ENCODE peak calls at places on chromosomes 3 and 15, in seven cellular contexts. One of them, this sample, is unnamed.

GRCh38 chr15:70512772-70513362 is 250.5 kb downstream of the UACA start:
- DNase-seq in ovary: no peak
- DNase-seq in IMR-90: peak
- DNase-seq in choroid plexus epithelial cell: peak
- DNase-seq in cardiac muscle cell: peak
- DNase-seq in lower leg skin: no peak
- DNase-seq in K562: peak
- DNase-seq in this sample: no peak

GRCh38 chr3:139472380-139473010 is 3.8 kb downstream of the RBP2 start:
- DNase-seq in IMR-90: no peak
- DNase-seq in cardiac muscle cell: no peak
- DNase-seq in lower leg skin: no peak
- DNase-seq in K562: no peak
- DNase-seq in ovary: no peak
- DNase-seq in choroid plexus epithelial cell: no peak
- DNase-seq in this sample: no peak

GRCh38 chr15:40320931-40321371 is 2.5 kb upstream of the INAFM2 start:
- DNase-seq in ovary: peak
- DNase-seq in choroid plexus epithelial cell: peak
- DNase-seq in K562: peak
- DNase-seq in IMR-90: peak
- DNase-seq in cardiac muscle cell: peak
- DNase-seq in lower leg skin: no peak
- DNase-seq in this sample: no peak

GRCh38 chr15:77075528-77075927 is 4.6 kb upstream of the TSPAN3 start:
- DNase-seq in lower leg skin: no peak
- DNase-seq in cardiac muscle cell: no peak
- DNase-seq in ovary: no peak
- DNase-seq in K562: no peak
- DNase-seq in IMR-90: no peak
- DNase-seq in choroid plexus epithelial cell: no peak
- DNase-seq in this sample: no peak

GRCh38 chr3:149055575-149055974 is 30.8 kb downstream of the HLTF start:
- DNase-seq in choroid plexus epithelial cell: peak
- DNase-seq in ovary: no peak
- DNase-seq in K562: no peak
- DNase-seq in cardiac muscle cell: no peak
- DNase-seq in IMR-90: no peak
- DNase-seq in lower leg skin: no peak
- DNase-seq in this sample: no peak

GRCh38 chr3:30203301-30203700 is 403.1 kb upstream of the TGFBR2 start:
- DNase-seq in choroid plexus epithelial cell: peak
- DNase-seq in ovary: no peak
- DNase-seq in cardiac muscle cell: no peak
- DNase-seq in lower leg skin: no peak
- DNase-seq in K562: no peak
- DNase-seq in IMR-90: peak
- DNase-seq in this sample: no peak

GRCh38 chr3:151226088-151226563 is 23.1 kb upstream of the GPR171 start:
- DNase-seq in lower leg skin: no peak
- DNase-seq in IMR-90: peak
- DNase-seq in K562: no peak
- DNase-seq in cardiac muscle cell: no peak
- DNase-seq in choroid plexus epithelial cell: peak
- DNase-seq in ovary: no peak
- DNase-seq in this sample: peak

GRCh38 chr3:99713440-99713839 is 75.0 kb downstream of the COL8A1 start:
- DNase-seq in cardiac muscle cell: no peak
- DNase-seq in K562: no peak
- DNase-seq in IMR-90: no peak
- DNase-seq in choroid plexus epithelial cell: no peak
- DNase-seq in ovary: no peak
- DNase-seq in lower leg skin: no peak
- DNase-seq in this sample: no peak

GRCh38 chr15:49832421-49832980 is 211.7 kb downstream of the DTWD1 start:
- DNase-seq in lower leg skin: no peak
- DNase-seq in cardiac muscle cell: peak
- DNase-seq in ovary: no peak
- DNase-seq in choroid plexus epithelial cell: peak
- DNase-seq in K562: peak
- DNase-seq in IMR-90: no peak
- DNase-seq in this sample: no peak

GRCh38 chr3:107629556-107629955 is 106.8 kb downstream of the BBX start:
- DNase-seq in K562: no peak
- DNase-seq in ovary: no peak
- DNase-seq in IMR-90: peak
- DNase-seq in choroid plexus epithelial cell: peak
- DNase-seq in cardiac muscle cell: no peak
- DNase-seq in lower leg skin: no peak
- DNase-seq in this sample: peak

GRCh38 chr3:12679468-12679867 is 15.6 kb upstream of the RAF1 start:
- DNase-seq in K562: no peak
- DNase-seq in lower leg skin: no peak
- DNase-seq in ovary: no peak
- DNase-seq in choroid plexus epithelial cell: peak
- DNase-seq in IMR-90: peak
- DNase-seq in cardiac muscle cell: no peak
- DNase-seq in this sample: peak

GRCh38 chr3:162295323-162295983 is 798.8 kb downstream of the OTOL1 start:
- DNase-seq in K562: no peak
- DNase-seq in cardiac muscle cell: peak
- DNase-seq in ovary: no peak
- DNase-seq in lower leg skin: no peak
- DNase-seq in IMR-90: peak
- DNase-seq in choroid plexus epithelial cell: peak
- DNase-seq in this sample: peak

GRCh38 chr3:110576962-110577361 is 494.7 kb upstream of the NECTIN3 start:
- DNase-seq in ovary: no peak
- DNase-seq in lower leg skin: peak
- DNase-seq in K562: no peak
- DNase-seq in IMR-90: peak
- DNase-seq in cardiac muscle cell: no peak
- DNase-seq in choroid plexus epithelial cell: peak
- DNase-seq in this sample: peak

GRCh38 chr3:132645058-132645457 is 14.6 kb downstream of the ACAD11 start:
- DNase-seq in IMR-90: no peak
- DNase-seq in ovary: no peak
- DNase-seq in choroid plexus epithelial cell: no peak
- DNase-seq in cardiac muscle cell: no peak
- DNase-seq in K562: no peak
- DNase-seq in lower leg skin: no peak
- DNase-seq in this sample: no peak

GRCh38 chr15:69849232-69849610 is 248.5 kb downstream of the TLE3 start:
- DNase-seq in K562: no peak
- DNase-seq in choroid plexus epithelial cell: peak
- DNase-seq in lower leg skin: no peak
- DNase-seq in cardiac muscle cell: no peak
- DNase-seq in IMR-90: peak
- DNase-seq in ovary: no peak
- DNase-seq in this sample: no peak

GRCh38 chr15:79283252-79284048 is 928 bp downstream of the ANKRD34C start:
- DNase-seq in IMR-90: peak
- DNase-seq in ovary: peak
- DNase-seq in K562: peak
- DNase-seq in lower leg skin: no peak
- DNase-seq in choroid plexus epithelial cell: peak
- DNase-seq in cardiac muscle cell: peak
- DNase-seq in this sample: peak

GRCh38 chr3:3023106-3023505 is 87.1 kb downstream of the IL5RA start:
- DNase-seq in choroid plexus epithelial cell: no peak
- DNase-seq in K562: no peak
- DNase-seq in IMR-90: no peak
- DNase-seq in lower leg skin: no peak
- DNase-seq in ovary: no peak
- DNase-seq in cardiac muscle cell: peak
- DNase-seq in this sample: no peak

GRCh38 chr3:186849392-186849975 is 7.0 kb downstream of the ADIPOQ start:
- DNase-seq in choroid plexus epithelial cell: peak
- DNase-seq in ovary: no peak
- DNase-seq in cardiac muscle cell: peak
- DNase-seq in K562: peak
- DNase-seq in lower leg skin: no peak
- DNase-seq in IMR-90: peak
- DNase-seq in this sample: peak

GRCh38 chr3:138220242-138220641 is 33.1 kb downstream of the ARMC8 start:
- DNase-seq in lower leg skin: no peak
- DNase-seq in IMR-90: no peak
- DNase-seq in choroid plexus epithelial cell: no peak
- DNase-seq in cardiac muscle cell: no peak
- DNase-seq in K562: no peak
- DNase-seq in ovary: no peak
- DNase-seq in this sample: no peak

DNA sequence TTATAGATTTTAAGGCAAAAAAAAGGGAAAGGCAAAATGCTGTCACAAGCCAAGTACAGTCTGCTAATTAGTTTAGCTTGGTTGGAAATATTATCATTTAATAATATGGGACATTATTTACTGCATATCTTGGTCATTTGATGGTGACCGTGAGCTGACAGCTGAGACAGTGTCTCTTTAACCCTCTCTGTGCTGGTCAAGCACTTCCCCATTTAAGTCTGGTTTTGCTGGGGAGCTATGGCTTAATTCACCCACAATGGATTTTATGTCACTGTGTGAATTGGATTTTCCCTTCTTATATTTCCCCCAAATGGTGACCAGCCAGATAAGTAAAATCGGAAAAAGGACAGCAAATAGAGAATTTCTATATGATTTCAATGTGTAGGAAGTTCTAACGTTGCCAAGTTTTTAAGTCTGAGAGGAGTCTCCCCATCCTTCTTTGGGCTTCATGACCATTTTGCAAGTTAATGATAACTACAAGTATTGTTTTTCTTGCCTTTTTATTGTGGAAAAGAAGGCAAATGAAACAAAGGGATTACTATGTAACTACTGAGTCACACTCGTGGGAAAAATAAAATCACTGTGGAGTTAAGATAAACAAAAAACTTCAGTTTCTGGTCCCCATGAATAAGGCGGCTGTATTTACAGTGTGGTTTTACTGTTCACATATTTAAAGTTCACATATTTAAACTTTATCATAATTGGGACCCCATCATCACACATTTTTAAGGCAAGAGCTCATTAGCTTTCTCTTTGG is 373.5 kb downstream of the NR2F2 start:
- DNase-seq in K562: no peak
- DNase-seq in lower leg skin: no peak
- DNase-seq in cardiac muscle cell: no peak
- DNase-seq in choroid plexus epithelial cell: no peak
- DNase-seq in IMR-90: no peak
- DNase-seq in ovary: no peak
- DNase-seq in this sample: no peak
- H3K4me3 ChIP-seq in K562: no peak
- H3K4me3 ChIP-seq in lower leg skin: no peak
- H3K4me3 ChIP-seq in cardiac muscle cell: no peak
- H3K4me3 ChIP-seq in choroid plexus epithelial cell: no peak
- H3K4me3 ChIP-seq in IMR-90: no peak
- H3K4me3 ChIP-seq in ovary: no peak
- H3K4me3 ChIP-seq in this sample: no peak

GRCh38 chr3:24242012-24242698 is 252.5 kb downstream of the THRB start:
- DNase-seq in lower leg skin: no peak
- DNase-seq in choroid plexus epithelial cell: peak
- DNase-seq in cardiac muscle cell: no peak
- DNase-seq in ovary: no peak
- DNase-seq in IMR-90: peak
- DNase-seq in K562: no peak
- DNase-seq in this sample: peak
- H3K4me3 ChIP-seq in lower leg skin: no peak
- H3K4me3 ChIP-seq in choroid plexus epithelial cell: no peak
- H3K4me3 ChIP-seq in cardiac muscle cell: no peak
- H3K4me3 ChIP-seq in ovary: no peak
- H3K4me3 ChIP-seq in IMR-90: no peak
- H3K4me3 ChIP-seq in K562: no peak
- H3K4me3 ChIP-seq in this sample: no peak

GRCh38 chr3:190121061-190121765 is 516 bp upstream of the P3H2 start:
- DNase-seq in ovary: peak
- DNase-seq in lower leg skin: no peak
- DNase-seq in IMR-90: no peak
- DNase-seq in K562: no peak
- DNase-seq in cardiac muscle cell: no peak
- DNase-seq in choroid plexus epithelial cell: no peak
- DNase-seq in this sample: no peak

GRCh38 chr3:190117995-190118394 is 2.7 kb downstream of the P3H2 start:
- DNase-seq in choroid plexus epithelial cell: peak
- DNase-seq in ovary: no peak
- DNase-seq in cardiac muscle cell: no peak
- DNase-seq in lower leg skin: no peak
- DNase-seq in IMR-90: peak
- DNase-seq in K562: no peak
- DNase-seq in this sample: no peak

GRCh38 chr3:190120161-190121060 is at the start of gene P3H2:
- DNase-seq in ovary: peak
- DNase-seq in IMR-90: peak
- DNase-seq in choroid plexus epithelial cell: peak
- DNase-seq in cardiac muscle cell: peak
- DNase-seq in K562: no peak
- DNase-seq in lower leg skin: peak
- DNase-seq in this sample: peak

GRCh38 chr3:190119734-190120133 is 963 bp downstream of the P3H2 start:
- DNase-seq in lower leg skin: no peak
- DNase-seq in K562: no peak
- DNase-seq in ovary: no peak
- DNase-seq in choroid plexus epithelial cell: no peak
- DNase-seq in IMR-90: no peak
- DNase-seq in cardiac muscle cell: no peak
- DNase-seq in this sample: no peak

GRCh38 chr3:190116551-190117067 is 4.1 kb downstream of the P3H2 start:
- DNase-seq in IMR-90: peak
- DNase-seq in lower leg skin: no peak
- DNase-seq in choroid plexus epithelial cell: peak
- DNase-seq in cardiac muscle cell: no peak
- DNase-seq in ovary: no peak
- DNase-seq in K562: no peak
- DNase-seq in this sample: no peak
- H3K4me3 ChIP-seq in IMR-90: no peak
- H3K4me3 ChIP-seq in lower leg skin: no peak
- H3K4me3 ChIP-seq in choroid plexus epithelial cell: no peak
- H3K4me3 ChIP-seq in cardiac muscle cell: no peak
- H3K4me3 ChIP-seq in ovary: no peak
- H3K4me3 ChIP-seq in K562: no peak
- H3K4me3 ChIP-seq in this sample: no peak

GRCh38 chr15:33069161-33069560 is 125.4 kb downstream of the FMN1 start:
- DNase-seq in cardiac muscle cell: no peak
- DNase-seq in K562: no peak
- DNase-seq in ovary: no peak
- DNase-seq in choroid plexus epithelial cell: no peak
- DNase-seq in lower leg skin: no peak
- DNase-seq in IMR-90: no peak
- DNase-seq in this sample: no peak

GRCh38 chr15:33067456-33067855 is 127.1 kb downstream of the FMN1 start:
- DNase-seq in K562: no peak
- DNase-seq in choroid plexus epithelial cell: peak
- DNase-seq in lower leg skin: no peak
- DNase-seq in IMR-90: peak
- DNase-seq in ovary: no peak
- DNase-seq in cardiac muscle cell: no peak
- DNase-seq in this sample: peak

GRCh38 chr15:33068531-33068990 is 126.0 kb downstream of the FMN1 start:
- DNase-seq in cardiac muscle cell: no peak
- DNase-seq in K562: no peak
- DNase-seq in IMR-90: no peak
- DNase-seq in lower leg skin: peak
- DNase-seq in ovary: no peak
- DNase-seq in choroid plexus epithelial cell: no peak
- DNase-seq in this sample: no peak

GRCh38 chr15:33066584-33066983 is 127.9 kb downstream of the FMN1 start:
- DNase-seq in cardiac muscle cell: no peak
- DNase-seq in K562: no peak
- DNase-seq in lower leg skin: no peak
- DNase-seq in choroid plexus epithelial cell: no peak
- DNase-seq in IMR-90: no peak
- DNase-seq in ovary: no peak
- DNase-seq in this sample: no peak

GRCh38 chr15:33068007-33068441 is 126.5 kb downstream of the FMN1 start:
- DNase-seq in IMR-90: no peak
- DNase-seq in cardiac muscle cell: no peak
- DNase-seq in choroid plexus epithelial cell: peak
- DNase-seq in K562: no peak
- DNase-seq in ovary: no peak
- DNase-seq in lower leg skin: peak
- DNase-seq in this sample: no peak
- H3K4me3 ChIP-seq in IMR-90: no peak
- H3K4me3 ChIP-seq in cardiac muscle cell: no peak
- H3K4me3 ChIP-seq in choroid plexus epithelial cell: peak
- H3K4me3 ChIP-seq in K562: no peak
- H3K4me3 ChIP-seq in ovary: no peak
- H3K4me3 ChIP-seq in lower leg skin: peak
- H3K4me3 ChIP-seq in this sample: no peak